ENCODE peak calls at places on chromosomes 12 and 14, in six cellular contexts. D, U, G, P, Q and C are unnamed samples.

GRCh38 chr14:105853089-105853906 is 326.9 kb downstream of the TMEM121 start:
- DNase-seq in D (peak; percentile 61), U (no peak), G (no peak), P (no peak), Q (no peak), C (no peak)

GRCh38 chr12:112450725-112451124 is 32.0 kb downstream of the PTPN11 start:
- DNase-seq in G (no peak), D (no peak), Q (no peak), U (no peak), P (no peak), C (no peak)

GRCh38 chr14:77593501-77593911 is 22.9 kb downstream of the SPTLC2 start:
- DNase-seq in G (no peak), Q (no peak), P (no peak), U (no peak), D (no peak), C (no peak)

GRCh38 chr12:75825686-75826085 is 205.9 kb downstream of the PHLDA1 start:
- DNase-seq in G (no peak), D (no peak), P (no peak), U (peak; percentile 92), Q (no peak), C (no peak)

GRCh38 chr12:67993143-67993542 is 3.9 kb downstream of the IFNG-AS1 start:
- DNase-seq in D (no peak), G (no peak), U (no peak), P (no peak), Q (no peak), C (no peak)

GRCh38 chr12:88418856-88419497 is 161.3 kb downstream of the KITLG start:
- DNase-seq in D (no peak), Q (no peak), P (no peak), G (no peak), U (no peak), C (no peak)

GRCh38 chr12:104384141-104384880 is 72.4 kb upstream of the CHST11 start:
- DNase-seq in D (no peak), P (no peak), Q (no peak), G (no peak), U (no peak), C (no peak)

GRCh38 chr14:31834616-31835015 is 242.5 kb upstream of the ARHGAP5 start:
- DNase-seq in G (no peak), U (peak; percentile 16), Q (no peak), D (no peak), P (no peak), C (peak; percentile 73)

GRCh38 chr12:128531153-128531552 is 264.2 kb downstream of the TMEM132C start:
- DNase-seq in U (no peak), P (no peak), Q (no peak), G (no peak), D (no peak), C (no peak)